ENCODE peak calls at places on chromosomes 1 and 21, in four cellular contexts. B is IMR-90, R is K562, Z is GM12878. Q is an unnamed sample.

GRCh38 chr1:42266253-42267135 is 68.5 kb downstream of the FOXJ3 start:
- DNase-seq in B (no peak), Z (no peak), R (no peak), Q (peak)

GRCh38 chr1:85062425-85063026 is 14.2 kb upstream of the MCOLN3 start:
- DNase-seq in Z (no peak), R (no peak), B (no peak), Q (no peak)

GRCh38 chr1:99850458-99850974 is 355 bp downstream of the AGL start:
- DNase-seq in Z (no peak), B (no peak), R (no peak), Q (no peak)

GRCh38 chr1:6108937-6109636 is 63.4 kb downstream of the KCNAB2 start:
- DNase-seq in B (peak), Z (no peak), R (no peak), Q (peak)

GRCh38 chr1:203771901-203772301 is 6.9 kb downstream of the LAX1 start:
- DNase-seq in Z (no peak), B (no peak), R (no peak), Q (no peak)

GRCh38 chr1:82604524-82604923 is 803.8 kb downstream of the ADGRL2 start:
- DNase-seq in R (no peak), Z (no peak), B (no peak), Q (no peak)

GRCh38 chr21:44999972-45000636 is 60.3 kb downstream of the SLX9 start:
- DNase-seq in R (no peak), Z (no peak), B (no peak), Q (no peak)

GRCh38 chr1:50414853-50415234 is 8.4 kb downstream of the DMRTA2 start:
- DNase-seq in Z (no peak), B (no peak), R (no peak), Q (no peak)

GRCh38 chr1:99644302-99645004 is 1.5 kb upstream of the PALMD start:
- DNase-seq in R (peak), Z (peak), B (no peak), Q (peak)

GRCh38 chr1:183651621-183652020 is 1.5 kb downstream of the APOBEC4 start:
- DNase-seq in B (no peak), Z (no peak), R (no peak), Q (peak)

GRCh38 chr1:218374972-218375371 is 29.8 kb downstream of the TGFB2 start:
- DNase-seq in Z (no peak), B (peak), R (no peak), Q (peak)

DNA sequence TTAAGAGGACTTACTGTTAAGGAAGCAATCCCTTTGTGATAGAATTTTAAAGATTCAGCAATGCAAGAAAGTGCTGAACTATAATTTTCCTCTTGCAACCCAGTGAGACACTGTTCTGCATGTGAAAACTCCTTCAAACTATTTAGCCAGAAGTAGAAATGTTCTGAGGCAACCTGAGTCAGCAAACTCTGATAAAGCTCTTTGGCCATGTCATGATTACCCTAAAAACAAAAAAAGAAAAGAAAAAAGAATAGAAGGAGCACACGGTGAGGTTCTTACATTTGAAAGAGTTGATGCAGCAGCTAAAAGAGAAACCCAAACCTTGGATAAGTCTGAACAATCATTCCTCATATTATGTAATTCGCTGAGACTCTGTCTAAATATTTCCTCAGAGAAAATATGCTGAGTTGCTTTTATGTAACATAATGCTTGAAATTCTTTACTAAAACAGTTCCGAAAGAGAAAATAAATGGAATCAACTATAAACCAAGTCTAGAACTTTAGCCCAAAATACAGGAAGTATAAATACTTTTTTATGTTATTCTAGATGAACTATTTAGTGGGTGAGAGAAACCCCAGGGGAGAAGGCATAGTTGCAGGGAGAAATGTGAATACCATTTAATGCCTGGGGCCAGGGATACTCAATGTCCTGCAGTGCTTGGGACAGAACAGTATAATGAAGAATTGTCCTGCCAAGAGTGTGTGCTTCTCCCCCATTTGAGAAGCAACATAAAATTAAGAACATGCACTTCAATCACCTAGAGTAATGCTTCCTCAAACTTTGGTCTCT is 60.0 kb downstream of the INTS7 start:
- DNase-seq in R (no peak), B (peak), Z (no peak), Q (no peak)
- TF ChIP-seq FOS in R (no peak), B (no peak), Z (no peak), Q (no peak)

GRCh38 chr1:76133977-76134376 is 59.4 kb downstream of the ST6GALNAC3 start:
- DNase-seq in Z (no peak), B (no peak), R (no peak), Q (no peak)

GRCh38 chr1:76129731-76130130 is 55.2 kb downstream of the ST6GALNAC3 start:
- DNase-seq in B (no peak), Z (no peak), R (no peak), Q (no peak)

GRCh38 chr1:76128096-76128495 is 53.5 kb downstream of the ST6GALNAC3 start:
- DNase-seq in Z (no peak), B (no peak), R (no peak), Q (no peak)

GRCh38 chr1:76135835-76136234 is 61.3 kb downstream of the ST6GALNAC3 start:
- DNase-seq in B (no peak), R (no peak), Z (no peak), Q (no peak)

DNA sequence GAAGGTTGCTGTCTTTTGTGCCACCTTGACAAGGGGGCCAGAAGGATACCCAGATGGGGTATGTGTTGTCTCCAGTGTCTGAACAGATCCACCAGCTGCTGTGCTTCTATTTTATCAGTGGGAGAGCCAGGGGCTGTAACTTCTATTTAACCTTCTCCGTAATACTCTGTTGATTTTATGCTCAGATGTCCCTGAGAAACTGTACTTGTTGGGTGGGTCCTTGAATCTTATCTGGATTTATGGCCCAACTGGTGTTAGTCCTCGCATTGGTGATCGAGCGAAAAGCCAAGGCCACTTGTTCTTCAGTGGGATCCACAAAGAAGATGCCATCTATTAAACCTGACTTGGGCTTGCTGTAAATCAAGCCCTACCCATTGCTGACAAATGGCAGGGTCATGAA is 56.4 kb downstream of the ST6GALNAC3 start:
- DNase-seq in Z (no peak), B (no peak), R (no peak), Q (no peak)
- TF ChIP-seq FOS in Z (no peak), B (no peak), R (no peak), Q (no peak)

DNA sequence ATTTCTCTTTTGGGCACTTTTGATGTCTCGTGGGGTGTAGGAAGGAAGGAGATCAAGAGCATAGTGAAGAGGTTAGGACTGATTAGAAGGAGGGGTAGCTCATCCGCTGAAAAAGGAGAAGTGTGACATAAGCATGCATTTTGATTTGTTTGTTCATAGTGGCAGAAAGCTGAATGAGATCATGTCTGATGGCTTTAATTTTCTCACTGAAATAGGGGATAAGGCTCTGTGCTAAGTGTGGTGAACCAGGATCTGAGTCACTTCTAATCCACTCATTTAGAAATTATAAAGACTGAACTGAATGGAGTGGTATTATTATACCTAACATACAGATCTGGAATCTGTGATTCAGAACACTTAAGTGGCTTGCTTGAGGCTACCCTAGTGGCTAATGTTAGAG is 344.5 kb downstream of the PDE4B start:
- DNase-seq in R (no peak), Z (no peak), B (peak), Q (no peak)
- TF ChIP-seq FOS in R (no peak), Z (no peak), B (no peak), Q (no peak)

GRCh38 chr1:39926820-39927219 is 25.1 kb upstream of the MYCL start:
- DNase-seq in R (no peak), Z (no peak), B (no peak), Q (no peak)
- TF ChIP-seq FOS in R (no peak), Z (no peak), B (no peak), Q (no peak)

Q was measured in endothelial cell of umbilical vein.